ENCODE peak calls at places on chromosomes 1 and 21, in nine cellular contexts. X is progenitor cell of endocrine pancreas; O is activated CD8-positive, alpha-beta T cell treated with anti-CD3 and anti-CD28 coated beads for 36 hours; R is H9; V is CD4-positive, alpha-beta T cell; B is upper lobe of right lung; P is AG09309; F is pancreas; W is ascending aorta. J is an unnamed sample.
A peak's percentile ranks its signal among the peaks of the same experiment; 100 is the strongest.

GRCh38 chr21:16563795-16564194 is 834.0 kb downstream of the USP25 start:
- DNase-seq in X (no peak), O (no peak), R (peak; percentile 69), V (no peak), B (no peak), P (no peak), F (peak; percentile 58), W (no peak), J (no peak)

GRCh38 chr1:171487038-171487437 is 1.7 kb downstream of the PRRC2C start:
- DNase-seq in X (no peak), O (no peak), R (no peak), V (no peak), B (no peak), P (no peak), F (no peak), W (no peak), J (no peak)

GRCh38 chr1:234535763-234536515 is 57.0 kb upstream of the TARBP1 start:
- DNase-seq in X (no peak), O (no peak), R (no peak), V (no peak), B (no peak), P (no peak), F (peak; percentile 62), W (peak; percentile 58), J (no peak)

GRCh38 chr1:245512181-245512888 is 357.6 kb downstream of the KIF26B start:
- DNase-seq in X (no peak), O (no peak), R (no peak), V (no peak), B (no peak), P (no peak), F (no peak), W (no peak), J (no peak)

GRCh38 chr21:20998456-20998789 is 214 bp downstream of the NCAM2 start:
- DNase-seq in X (no peak), O (no peak), R (no peak), V (no peak), B (no peak), P (no peak), F (no peak), W (no peak), J (no peak)

GRCh38 chr1:217498209-217498608 is 132.7 kb downstream of the GPATCH2 start:
- DNase-seq in X (no peak), O (no peak), R (no peak), V (no peak), B (no peak), P (no peak), F (no peak), W (no peak), J (no peak)

GRCh38 chr1:151960780-151961513 is 32.7 kb downstream of the S100A10 start:
- DNase-seq in X (no peak), O (no peak), R (no peak), V (no peak), B (no peak), P (no peak), F (no peak), W (no peak), J (no peak)

GRCh38 chr1:88961647-88962275 is 30.7 kb downstream of the KYAT3 start:
- DNase-seq in X (no peak), O (no peak), R (no peak), V (no peak), B (no peak), P (no peak), F (peak; percentile 15), W (no peak), J (no peak)

GRCh38 chr1:172638885-172639831 is 19.7 kb upstream of the FASLG start:
- DNase-seq in X (no peak), O (peak; percentile 94), R (no peak), V (peak; percentile 35), B (no peak), P (peak; percentile 64), F (no peak), W (no peak), J (no peak)

GRCh38 chr1:97796716-97797115 is 124.1 kb downstream of the DPYD start:
- DNase-seq in X (no peak), O (no peak), R (no peak), V (no peak), B (no peak), P (no peak), F (no peak), W (no peak), J (no peak)

GRCh38 chr1:10444795-10445397 is 4.9 kb upstream of the CORT start:
- DNase-seq in X (no peak), O (no peak), R (no peak), V (no peak), B (no peak), P (no peak), F (no peak), W (no peak), J (no peak)

GRCh38 chr1:12015001-12015491 is 4.3 kb upstream of the MIIP start:
- DNase-seq in X (no peak), O (no peak), R (no peak), V (no peak), B (no peak), P (no peak), F (no peak), W (no peak), J (no peak)

GRCh38 chr1:4171480-4172450 is 271.7 kb upstream of the C1orf174 start:
- DNase-seq in X (no peak), O (no peak), R (peak; percentile 33), V (no peak), B (peak; percentile 39), P (no peak), F (no peak), W (no peak), J (no peak)

GRCh38 chr1:50667710-50668356 is 244.6 kb upstream of the DMRTA2 start:
- DNase-seq in X (no peak), O (no peak), R (no peak), V (no peak), B (no peak), P (no peak), F (no peak), W (no peak), J (no peak)

DNA sequence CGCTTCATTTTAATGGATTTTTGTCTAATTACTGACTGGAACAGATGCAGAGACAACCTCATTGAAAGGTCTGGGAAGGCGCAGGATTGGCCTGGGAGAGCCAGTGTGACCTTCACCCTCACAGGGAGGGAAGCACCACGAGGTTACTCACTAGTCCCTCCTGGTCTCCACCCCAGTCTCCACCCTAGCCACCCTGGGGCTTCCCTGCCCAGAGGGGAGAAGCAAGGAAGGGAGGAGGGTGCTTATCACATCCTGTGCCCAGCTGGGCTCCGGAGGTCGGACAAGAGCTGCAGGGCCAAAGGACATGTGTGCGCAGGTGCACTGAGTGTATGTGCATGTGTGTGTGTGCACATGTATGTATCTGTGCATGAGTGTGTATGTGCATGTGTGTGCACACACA is 220.1 kb upstream of the VAMP3 start:
- DNase-seq in X (no peak), O (no peak), R (no peak), V (no peak), B (peak; percentile 41), P (no peak), F (no peak), W (no peak), J (no peak)
- TF ChIP-seq CTCF in X (no peak), O (no peak), R (no peak), V (no peak), B (no peak), P (no peak), F (no peak), W (no peak), J (no peak)

GRCh38 chr1:116708255-116708900 is 40.8 kb upstream of the IGSF3 start:
- DNase-seq in X (no peak), O (no peak), R (no peak), V (no peak), B (no peak), P (no peak), F (no peak), W (no peak), J (no peak)

GRCh38 chr1:116710326-116711060 is 43.0 kb upstream of the IGSF3 start:
- DNase-seq in X (no peak), O (no peak), R (no peak), V (no peak), B (no peak), P (no peak), F (no peak), W (no peak), J (no peak)

GRCh38 chr1:116712510-116712909 is 41.7 kb upstream of the CD2 start:
- DNase-seq in X (no peak), O (peak; percentile 25), R (peak; percentile 56), V (no peak), B (no peak), P (no peak), F (no peak), W (no peak), J (no peak)

GRCh38 chr1:116711061-116711582 is 43.1 kb upstream of the CD2 start:
- DNase-seq in X (no peak), O (peak; percentile 58), R (peak; percentile 54), V (no peak), B (no peak), P (no peak), F (no peak), W (no peak), J (no peak)

DNA sequence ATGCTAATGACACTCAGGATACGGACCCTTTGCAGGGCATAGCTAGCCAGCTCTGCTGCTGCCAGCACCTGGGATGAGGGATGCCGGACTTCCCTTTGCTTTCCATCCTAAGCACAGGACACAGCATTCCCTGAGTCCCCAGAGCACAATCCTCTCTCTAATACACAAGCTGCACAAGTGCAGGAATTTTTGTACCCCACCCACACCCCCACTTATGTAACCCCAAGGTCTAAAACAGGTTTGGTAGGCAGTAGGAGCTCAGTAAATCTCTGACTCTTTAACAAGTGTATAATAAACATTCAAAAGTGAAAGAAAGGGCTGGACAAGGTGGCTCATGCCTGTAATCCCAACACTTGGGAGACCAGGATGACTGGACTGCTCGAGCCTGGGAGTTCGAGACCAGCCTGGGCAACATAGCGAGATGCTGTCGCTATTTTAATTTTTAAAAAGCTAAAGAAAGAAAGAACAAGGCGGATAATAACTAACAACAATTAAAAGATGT is 42.2 kb upstream of the IGSF3 start:
- DNase-seq in X (no peak), O (no peak), R (no peak), V (no peak), B (no peak), P (no peak), F (no peak), W (no peak), J (no peak)
- TF ChIP-seq CTCF in X (no peak), O (no peak), R (no peak), V (no peak), B (no peak), P (no peak), F (no peak), W (no peak), J (no peak)

GRCh38 chr1:184648160-184648855 is 106.3 kb downstream of the EDEM3 start:
- DNase-seq in X (no peak), O (no peak), R (no peak), V (no peak), B (no peak), P (no peak), F (no peak), W (no peak), J (no peak)
- TF ChIP-seq CTCF in X (no peak), O (no peak), R (no peak), V (no peak), B (no peak), P (no peak), F (no peak), W (no peak), J (no peak)

DNA sequence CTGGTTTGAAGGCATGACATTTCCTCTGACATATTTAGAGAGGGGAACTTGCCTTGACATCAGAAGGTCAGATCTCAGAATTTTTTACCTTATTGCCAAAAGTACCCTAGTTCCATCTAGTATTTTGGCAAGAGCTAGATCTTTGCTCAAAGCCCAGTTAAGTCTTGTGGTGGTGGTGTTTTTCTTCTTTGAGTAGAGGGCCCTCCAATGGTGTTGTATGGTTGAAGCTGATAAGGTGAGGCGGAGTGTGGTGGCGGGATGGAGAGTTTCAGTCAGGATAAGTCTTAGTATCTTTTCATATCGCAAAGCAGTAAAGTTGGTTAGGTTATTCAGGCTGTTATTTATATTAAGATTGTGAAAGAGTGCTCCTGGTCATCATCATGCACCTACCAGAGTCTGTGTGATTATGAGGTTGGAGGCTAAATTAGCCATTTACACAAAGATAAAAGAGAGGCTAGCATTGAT is 20.1 kb upstream of the MACF1 start:
- DNase-seq in X (no peak), O (peak; percentile 50), R (no peak), V (no peak), B (no peak), P (no peak), F (no peak), W (no peak), J (no peak)
- TF ChIP-seq CTCF in X (no peak), O (no peak), R (no peak), V (no peak), B (no peak), P (no peak), F (no peak), W (no peak), J (no peak)